ENCODE peak calls at places on chromosomes 16 and 17, in four cellular contexts. R, B, M and A are unnamed samples.

GRCh38 chr16:81779540-81780320 is 639 bp downstream of the PLCG2 start:
- DNase-seq in R (peak), B (peak), M (peak), A (no peak)

GRCh38 chr17:9465216-9465921 is 110.3 kb downstream of the STX8 start:
- DNase-seq in R (no peak), B (no peak), M (no peak), A (no peak)

GRCh38 chr17:4365628-4366311 is 705 bp downstream of the UBE2G1 start:
- DNase-seq in R (no peak), B (peak), M (peak), A (peak)

GRCh38 chr17:20127660-20128413 is 118.7 kb downstream of the SPECC1 start:
- DNase-seq in R (no peak), B (no peak), M (no peak), A (no peak)

GRCh38 chr16:22360963-22361659 is 13.3 kb downstream of the CDR2 start:
- DNase-seq in R (no peak), B (no peak), M (no peak), A (no peak)

GRCh38 chr17:76550712-76551615 is 11.1 kb downstream of the PRCD start:
- DNase-seq in R (no peak), B (no peak), M (no peak), A (no peak)

GRCh38 chr16:22924492-22924891 is 110.5 kb downstream of the HS3ST2 start:
- DNase-seq in R (no peak), B (no peak), M (no peak), A (no peak)

GRCh38 chr17:78537217-78537860 is 39.9 kb downstream of the DNAH17 start:
- DNase-seq in R (no peak), B (no peak), M (peak), A (no peak)

GRCh38 chr17:56785997-56786680 is 47.6 kb downstream of the C17orf67 start:
- DNase-seq in R (peak), B (no peak), M (no peak), A (no peak)

GRCh38 chr16:88993946-88994600 is 17.1 kb upstream of the CBFA2T3 start:
- DNase-seq in R (no peak), B (no peak), M (peak), A (no peak)

GRCh38 chr16:76226011-76226410 is 51.2 kb upstream of the CNTNAP4 start:
- DNase-seq in R (no peak), B (no peak), M (no peak), A (no peak)

GRCh38 chr16:12435730-12436129 is 368.0 kb downstream of the CPPED1 start:
- DNase-seq in R (no peak), B (no peak), M (no peak), A (no peak)

GRCh38 chr16:68384293-68385255 is 63.7 kb downstream of the SMPD3 start:
- DNase-seq in R (no peak), B (no peak), M (peak), A (no peak)

GRCh38 chr17:35313875-35314409 is 59.5 kb downstream of the SLFN11 start:
- DNase-seq in R (no peak), B (no peak), M (peak), A (no peak)

GRCh38 chr17:69500911-69501429 is 86.5 kb downstream of the MAP2K6 start:
- DNase-seq in R (no peak), B (no peak), M (no peak), A (no peak)

GRCh38 chr17:18356624-18357023 is 6.7 kb downstream of the SHMT1 start:
- DNase-seq in R (no peak), B (no peak), M (no peak), A (no peak)

GRCh38 chr16:21628196-21628726 is 24.1 kb downstream of the IGSF6 start:
- DNase-seq in R (no peak), B (no peak), M (no peak), A (no peak)

GRCh38 chr16:50248845-50249244 is 17.5 kb upstream of the ADCY7 start:
- DNase-seq in R (peak), B (no peak), M (no peak), A (no peak)

GRCh38 chr16:86836503-86837125 is 258.3 kb downstream of the FOXL1 start:
- DNase-seq in R (no peak), B (no peak), M (no peak), A (no peak)

GRCh38 chr16:85451646-85452363 is 161.3 kb upstream of the GSE1 start:
- DNase-seq in R (no peak), B (no peak), M (no peak), A (no peak)

GRCh38 chr17:4163951-4164350 is 21.0 kb downstream of the CYB5D2 start:
- DNase-seq in R (no peak), B (no peak), M (no peak), A (no peak)